ENCODE peak calls at places on chromosome 2, in seven cellular contexts. Y is IMR-90, D is neural progenitor cell, J is fibroblast of lung, O is keratinocyte, U is astrocyte, M is mesendoderm. A is an unnamed sample.

GRCh38 chr2:130853391-130853790 is 16.7 kb downstream of the ARHGEF4 start:
- DNase-seq in Y (no peak), D (no peak), J (no peak), O (no peak), U (no peak), M (no peak), A (no peak)

GRCh38 chr2:8409461-8410260 is 272.2 kb upstream of the ID2 start:
- DNase-seq in Y (peak; percentile 23), D (no peak), J (no peak), O (no peak), U (no peak), M (no peak), A (peak; percentile 41)

GRCh38 chr2:189109921-189110397 is 69.6 kb downstream of the COL5A2 start:
- DNase-seq in Y (peak; percentile 21), D (peak; percentile 29), J (peak; percentile 95), O (no peak), U (peak; percentile 95), M (peak; percentile 46), A (no peak)

GRCh38 chr2:228938629-228939028 is 332.5 kb downstream of the PID1 start:
- DNase-seq in Y (no peak), D (no peak), J (peak; percentile 10), O (no peak), U (peak; percentile 3), M (no peak), A (peak; percentile 5)

GRCh38 chr2:11370377-11371098 is 26.1 kb upstream of the ROCK2 start:
- DNase-seq in Y (peak; percentile 43), D (no peak), J (no peak), O (peak; percentile 80), U (no peak), M (no peak), A (peak; percentile 46)

GRCh38 chr2:212900715-212901114 is 250.7 kb downstream of the IKZF2 start:
- DNase-seq in Y (no peak), D (no peak), J (no peak), O (no peak), U (no peak), M (no peak), A (no peak)

GRCh38 chr2:102141915-102142828 is at the start of gene IL1R1:
- DNase-seq in Y (peak; percentile 80), D (peak; percentile 90), J (peak; percentile 81), O (no peak), U (peak; percentile 66), M (peak; percentile 56), A (peak; percentile 97)

GRCh38 chr2:214193943-214194342 is 216.9 kb upstream of the VWC2L start:
- DNase-seq in Y (peak; percentile 79), D (no peak), J (peak; percentile 82), O (no peak), U (peak; percentile 74), M (no peak), A (peak; percentile 82)

GRCh38 chr2:152336854-152337510 is 2.0 kb downstream of the FMNL2 start:
- DNase-seq in Y (peak; percentile 53), D (peak; percentile 56), J (peak; percentile 72), O (no peak), U (peak; percentile 62), M (peak; percentile 55), A (peak; percentile 58)

GRCh38 chr2:102040229-102040628 is 48.5 kb downstream of the IL1R2 start:
- DNase-seq in Y (no peak), D (no peak), J (no peak), O (no peak), U (no peak), M (no peak), A (no peak)

DNA sequence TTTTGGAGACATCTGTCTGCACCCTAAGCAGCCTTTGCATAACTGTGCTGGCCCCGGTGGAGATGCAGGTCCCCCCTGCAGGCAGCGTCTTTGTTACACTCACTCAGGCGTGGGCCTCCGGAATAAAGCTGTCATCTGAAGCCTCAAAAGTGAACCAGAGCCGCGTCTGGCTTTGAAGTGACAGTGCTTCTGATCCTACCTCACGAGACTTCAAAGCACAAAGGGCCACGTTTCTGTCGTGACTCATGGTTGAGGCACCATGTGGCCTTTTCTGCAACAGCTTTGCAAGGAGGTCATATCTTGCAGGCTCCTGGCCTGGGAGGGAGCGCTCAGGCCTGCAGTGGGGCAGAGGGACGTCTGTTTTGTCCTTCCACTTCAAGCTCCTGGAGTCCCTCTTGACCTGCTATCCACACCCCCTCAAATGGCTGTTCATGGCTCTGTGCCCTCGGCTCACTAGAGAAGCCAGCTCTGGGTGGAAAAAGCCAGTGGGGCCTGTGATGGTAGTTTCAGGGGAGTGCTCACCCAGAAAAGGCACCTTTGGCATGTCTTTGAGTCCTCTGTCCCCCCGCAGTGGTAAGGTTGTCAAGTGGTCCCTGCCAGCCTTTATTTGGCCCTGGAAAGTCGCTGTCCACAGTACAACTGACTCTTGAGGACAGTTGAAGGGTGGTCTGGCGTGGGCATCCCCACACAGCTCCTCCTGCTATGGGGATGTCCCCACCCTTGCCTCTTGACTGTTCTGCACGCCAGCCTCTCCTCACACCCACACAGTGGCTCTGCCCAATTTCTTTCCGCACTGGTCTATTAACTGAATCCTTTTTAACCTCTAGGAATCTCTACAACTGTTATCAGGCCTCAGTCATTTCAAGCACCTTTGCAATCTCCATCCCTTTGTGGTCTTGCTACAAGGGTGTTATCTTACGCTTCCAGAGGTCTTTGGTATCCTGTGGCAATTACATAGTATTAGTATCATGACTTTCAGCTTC is 19.3 kb downstream of the GPR55 start:
- DNase-seq in Y (peak; percentile 44), D (peak; percentile 43), J (peak; percentile 14), O (no peak), U (no peak), M (peak; percentile 64), A (peak; percentile 44)
- H3K4me2 ChIP-seq in Y (no peak overlapping the region), D (no peak overlapping the region), J (no peak overlapping the region), O (no peak overlapping the region), U (no peak overlapping the region), M (no peak overlapping the region), A (no peak overlapping the region)

GRCh38 chr2:205197468-205198129 is 484.7 kb upstream of the NRP2 start:
- DNase-seq in Y (no peak), D (no peak), J (peak; percentile 10), O (no peak), U (no peak), M (no peak), A (peak; percentile 39)

GRCh38 chr2:205193829-205194228 is 488.5 kb upstream of the NRP2 start:
- DNase-seq in Y (no peak), D (no peak), J (no peak), O (no peak), U (no peak), M (peak; percentile 26), A (no peak)

GRCh38 chr2:205193121-205193520 is 489.2 kb upstream of the NRP2 start:
- DNase-seq in Y (no peak), D (no peak), J (no peak), O (no peak), U (no peak), M (no peak), A (no peak)

GRCh38 chr2:205199451-205199850 is 482.9 kb upstream of the NRP2 start:
- DNase-seq in Y (no peak), D (no peak), J (no peak), O (no peak), U (no peak), M (no peak), A (no peak)

DNA sequence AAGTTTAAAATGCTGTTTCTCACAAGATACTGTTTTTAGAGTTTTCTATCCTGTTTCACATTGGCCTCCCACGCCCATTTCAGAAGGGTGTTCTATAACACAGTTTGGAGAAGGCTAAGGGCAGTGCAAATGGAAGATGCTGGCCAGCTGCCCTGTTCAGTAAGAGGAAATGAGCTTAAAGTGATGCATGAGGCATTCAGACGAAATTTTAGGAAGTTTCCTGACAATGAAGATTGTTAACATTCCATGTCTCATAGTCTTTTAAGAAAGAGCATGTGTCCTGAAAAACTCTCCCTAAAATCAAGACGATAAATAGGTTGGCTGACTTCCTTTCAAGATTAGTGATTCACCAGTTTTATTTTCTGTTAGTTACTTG is 484.2 kb upstream of the NRP2 start:
- DNase-seq in Y (peak; percentile 88), D (no peak), J (peak; percentile 84), O (peak; percentile 13), U (peak; percentile 80), M (no peak), A (peak; percentile 86)
- H3K9ac ChIP-seq in Y (no peak overlapping the region), D (no peak overlapping the region), J (no peak overlapping the region), O (no peak overlapping the region), U (no peak overlapping the region), M (no peak overlapping the region), A (no peak overlapping the region)

GRCh38 chr2:199465390-199465789 is 7.7 kb upstream of the SATB2 start:
- DNase-seq in Y (no peak), D (no peak), J (no peak), O (no peak), U (no peak), M (no peak), A (no peak)

GRCh38 chr2:199463708-199464613 is 6.2 kb upstream of the SATB2 start:
- DNase-seq in Y (no peak), D (peak; percentile 24), J (no peak), O (no peak), U (no peak), M (no peak), A (peak; percentile 54)

GRCh38 chr2:199465988-199466703 is 8.4 kb upstream of the SATB2 start:
- DNase-seq in Y (no peak), D (peak; percentile 28), J (no peak), O (no peak), U (no peak), M (peak; percentile 51), A (no peak)

GRCh38 chr2:199463000-199463692 is 5.4 kb upstream of the SATB2 start:
- DNase-seq in Y (peak; percentile 47), D (peak; percentile 92), J (peak; percentile 51), O (no peak), U (no peak), M (peak; percentile 78), A (peak; percentile 91)

DNA sequence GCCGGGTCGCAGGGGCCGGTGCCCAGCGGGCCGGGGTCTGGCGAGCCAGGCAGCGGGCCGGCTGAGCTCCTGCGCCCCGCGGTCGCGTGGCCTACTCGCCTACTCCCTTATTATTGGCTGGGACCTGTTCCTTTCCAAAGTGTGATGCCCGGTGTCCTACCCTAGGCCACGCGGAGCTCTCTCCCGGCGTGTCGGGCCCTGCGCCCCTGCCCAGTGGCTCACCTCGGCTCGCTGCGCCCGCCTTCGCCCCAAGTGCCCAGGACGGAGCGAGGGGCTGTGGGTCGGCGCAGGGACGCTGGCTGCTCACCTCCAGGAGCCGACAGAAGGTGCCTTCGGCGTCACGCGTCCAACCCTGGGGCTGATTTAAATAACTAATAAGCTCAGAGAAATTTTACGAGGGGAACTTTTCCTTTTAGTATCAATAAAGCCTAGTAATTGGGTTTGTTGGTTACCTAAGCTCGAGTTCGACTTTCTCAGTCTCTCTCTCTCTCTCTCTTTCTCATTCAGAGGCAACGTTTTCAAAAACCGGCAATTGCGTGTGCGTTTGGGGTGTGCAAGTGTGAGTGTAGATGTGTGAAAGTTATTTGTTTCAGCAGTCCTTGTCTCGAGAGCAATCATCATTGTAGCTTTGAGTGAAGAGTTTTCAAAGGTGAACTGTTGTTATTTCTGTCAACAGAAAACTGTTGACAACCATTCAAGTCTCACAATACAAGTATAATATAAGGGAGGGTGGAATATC is 7.0 kb upstream of the SATB2 start:
- DNase-seq in Y (no peak), D (peak; percentile 48), J (no peak), O (no peak), U (no peak), M (no peak), A (no peak)
- H3K4me2 ChIP-seq in Y (no peak overlapping the region), D (peak overlapping the region; percentile 84), J (no peak overlapping the region), O (no peak overlapping the region), U (peak overlapping the region; percentile 92), M (peak overlapping the region; percentile 11), A (no peak overlapping the region)

DNA sequence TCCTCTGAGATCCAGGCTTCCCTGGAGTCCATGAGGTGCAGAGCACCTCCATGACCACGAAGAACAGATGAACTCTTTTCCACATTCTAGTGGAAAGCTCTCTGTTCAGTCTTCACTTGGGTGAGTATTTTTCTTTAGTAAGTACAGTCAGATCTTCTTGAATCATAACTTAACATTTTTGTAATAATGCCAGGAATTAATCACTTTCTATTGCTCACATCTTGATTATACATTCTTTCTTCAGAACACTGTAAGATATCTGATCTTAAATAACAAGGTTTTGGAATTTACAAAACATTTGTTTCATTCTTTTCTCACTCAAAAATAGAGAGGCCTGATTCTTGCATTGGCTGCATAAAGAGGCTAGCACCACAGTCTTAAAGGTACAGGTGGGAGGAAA is 45.4 kb upstream of the RND3 start:
- DNase-seq in Y (peak; percentile 82), D (no peak), J (peak; percentile 93), O (no peak), U (peak; percentile 93), M (no peak), A (peak; percentile 84)
- H3K9ac ChIP-seq in Y (peak overlapping the region; percentile 49), D (no peak overlapping the region), J (no peak overlapping the region), O (no peak overlapping the region), U (peak overlapping the region; percentile 26), M (no peak overlapping the region), A (peak overlapping the region; percentile 19)

A was measured in GM23248.